ENCODE peak calls at places on chromosomes 3 and 15, in five cellular contexts. L is endothelial cell of umbilical vein, O is transverse colon, W is A549, V is HCT116. Q is an unnamed sample. For H3K4me1, the result is how much of the 10 kb centered on the place peaks cover.

GRCh38 chr3:30886888-30887287 is 7.6 kb downstream of the GADL1 start:
- DNase-seq in L (no peak), O (no peak), W (no peak), V (no peak), Q (no peak)

GRCh38 chr15:35173444-35174118 is 88.5 kb upstream of the NANOGP8 start:
- DNase-seq in L (no peak), O (no peak), W (no peak), V (no peak), Q (no peak)

GRCh38 chr3:42440924-42441323 is 30.5 kb upstream of the LYZL4 start:
- DNase-seq in L (no peak), O (no peak), W (no peak), V (no peak), Q (no peak)

GRCh38 chr15:41465822-41466421 is 27.8 kb upstream of the ITPKA start:
- DNase-seq in L (peak), O (no peak), W (peak), V (peak), Q (no peak)

GRCh38 chr3:160395297-160395696 is 3.7 kb downstream of the IFT80 start:
- DNase-seq in L (no peak), O (no peak), W (no peak), V (no peak), Q (no peak)

GRCh38 chr3:56782900-56783299 is 18.8 kb downstream of the ARHGEF3 start:
- DNase-seq in L (peak), O (no peak), W (no peak), V (no peak), Q (no peak)

GRCh38 chr3:49803464-49804140 is 541 bp downstream of the INKA1 start:
- DNase-seq in L (peak), O (peak), W (no peak), V (no peak), Q (no peak)

GRCh38 chr3:141797819-141798405 is 34.7 kb downstream of the GRK7 start:
- DNase-seq in L (no peak), O (no peak), W (no peak), V (no peak), Q (no peak)

GRCh38 chr3:14463330-14464216 is 61.2 kb downstream of the SLC6A6 start:
- DNase-seq in L (no peak), O (no peak), W (no peak), V (no peak), Q (no peak)

DNA sequence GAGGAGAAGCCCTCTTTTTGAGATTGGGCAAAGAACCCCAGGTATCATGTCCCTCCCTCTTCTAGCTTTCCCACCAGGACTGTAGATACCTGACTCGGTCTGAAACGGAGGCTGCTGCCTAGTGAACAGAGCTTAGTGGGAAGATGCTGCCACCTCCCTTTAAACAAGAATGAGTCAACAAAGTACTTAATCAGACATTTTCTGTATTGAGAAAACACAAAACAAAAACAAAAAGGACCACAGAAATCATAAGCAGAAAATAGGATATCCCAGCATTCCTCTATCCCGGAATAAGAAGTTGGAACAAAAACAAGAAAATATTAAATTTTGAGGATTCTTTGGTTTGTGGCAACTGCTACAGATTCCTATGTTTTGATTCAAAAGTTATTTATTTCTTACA is 51.7 kb upstream of the COL8A1 start:
- DNase-seq in L (no peak), O (no peak), W (no peak), V (no peak), Q (no peak)
- TF ChIP-seq CTCF in L (no peak), O (no peak), W (no peak), V (no peak), Q (no peak)

DNA sequence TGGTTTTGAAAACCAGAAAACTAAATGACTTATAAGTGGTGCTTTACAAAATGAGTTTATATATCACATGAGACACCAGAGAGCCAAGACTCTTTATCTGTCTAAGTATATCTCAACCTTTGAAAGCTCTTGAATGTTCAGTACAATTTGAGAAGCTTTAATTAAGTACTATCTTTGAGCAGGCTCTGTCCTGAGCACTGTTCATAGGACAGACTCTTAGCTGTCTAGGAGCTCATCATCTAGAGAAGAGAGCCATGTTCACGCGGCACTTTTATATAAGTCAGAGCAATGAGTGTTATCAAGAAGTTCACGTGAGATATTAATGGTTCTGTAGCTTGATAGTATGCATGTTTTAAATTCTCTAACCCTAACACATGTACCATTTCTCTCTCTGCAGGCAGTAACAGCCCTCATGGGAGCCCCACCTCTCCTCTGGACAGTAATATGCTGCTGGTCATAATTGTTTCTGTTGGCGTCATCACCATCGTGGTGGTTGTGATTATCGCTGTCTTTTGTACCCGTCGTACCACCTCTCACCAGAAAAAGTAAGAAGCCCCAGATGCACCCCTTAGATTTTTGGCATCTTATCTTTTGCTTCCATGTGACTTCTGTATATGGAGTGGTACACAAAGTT is 86.1 kb downstream of the HCN4 start:
- DNase-seq in L (no peak), O (no peak), W (no peak), V (no peak), Q (no peak)
- H3K4me1 ChIP-seq in L (under half), O (under half), W (under half), V (under half), Q (under half)

GRCh38 chr15:64387562-64388168 is at the start of gene TRIP4:
- DNase-seq in L (peak), O (peak), W (peak), V (peak), Q (peak)
- TF ChIP-seq POLR2A in L (peak), O (peak), W (peak), V (peak), Q (peak)

GRCh38 chr3:129594907-129595390 is 11.5 kb downstream of the PLXND1 start:
- DNase-seq in L (no peak), O (no peak), W (no peak), V (no peak), Q (no peak)

GRCh38 chr3:129592362-129593150 is 13.9 kb downstream of the PLXND1 start:
- DNase-seq in L (peak), O (peak), W (no peak), V (no peak), Q (no peak)

GRCh38 chr3:129591932-129592331 is 14.5 kb downstream of the PLXND1 start:
- DNase-seq in L (no peak), O (no peak), W (no peak), V (no peak), Q (no peak)

GRCh38 chr3:129593595-129594339 is 12.7 kb downstream of the PLXND1 start:
- DNase-seq in L (peak), O (peak), W (no peak), V (no peak), Q (no peak)

GRCh38 chr3:129593230-129593594 is 13.3 kb downstream of the PLXND1 start:
- DNase-seq in L (no peak), O (no peak), W (no peak), V (no peak), Q (no peak)
- TF ChIP-seq CTCF in L (peak), O (no peak), W (no peak), V (peak), Q (no peak)

DNA sequence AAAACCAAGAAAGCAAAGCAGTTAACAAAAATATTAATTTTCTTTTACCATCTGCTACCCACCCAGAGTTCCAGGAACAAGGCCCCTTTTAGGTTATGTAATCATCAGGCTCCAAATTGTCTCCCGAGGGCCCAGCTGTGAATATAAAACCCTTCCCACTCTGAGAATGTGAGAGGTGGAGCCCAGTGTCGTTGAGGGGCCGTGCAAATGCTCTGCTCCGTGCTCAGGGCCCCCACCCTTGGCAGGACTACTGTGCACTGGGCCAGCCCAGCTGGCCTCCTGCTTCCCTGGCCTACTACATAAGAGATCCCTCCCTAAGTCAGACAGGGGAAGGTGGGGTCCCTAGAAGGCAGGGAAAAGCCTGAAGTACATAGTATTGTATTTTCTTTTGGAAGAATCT is 4.6 kb upstream of the CLEC3B start:
- DNase-seq in L (no peak), O (no peak), W (no peak), V (no peak), Q (no peak)
- H3K4me1 ChIP-seq in L (under half), O (under half), W (under half), V (under half), Q (half or more)